ENCODE peak calls at places on chromosome 1, in six cellular contexts. S, G, R, O, A and J are unnamed samples.

GRCh38 chr1:117267232-117267774 is 56.6 kb upstream of the VTCN1 start:
- DNase-seq in R (no peak), A (no peak), G (no peak), O (no peak), S (no peak), J (no peak)

GRCh38 chr1:25684216-25684965 is 67.8 kb downstream of the MAN1C1 start:
- DNase-seq in G (no peak), A (no peak), S (no peak), O (no peak), R (no peak), J (no peak)

GRCh38 chr1:76336951-76337371 is 262.4 kb downstream of the ST6GALNAC3 start:
- DNase-seq in G (no peak), A (peak), O (no peak), R (peak), S (no peak), J (peak)

GRCh38 chr1:91499904-91500755 is 521 bp upstream of the CDC7 start:
- DNase-seq in R (no peak), A (no peak), S (no peak), O (peak), G (no peak), J (no peak)

GRCh38 chr1:25204797-25205441 is 27.4 kb downstream of the SYF2 start:
- DNase-seq in R (peak), O (no peak), G (peak), A (peak), S (peak), J (no peak)

GRCh38 chr1:241640867-241641542 is 836 bp upstream of the CHML start:
- DNase-seq in S (no peak), R (no peak), O (peak), A (no peak), G (no peak), J (no peak)

GRCh38 chr1:171611306-171611705 is 10.7 kb upstream of the MYOCOS start:
- DNase-seq in S (no peak), R (peak), G (no peak), O (no peak), A (no peak), J (no peak)

GRCh38 chr1:244104309-244105060 is 53.4 kb downstream of the ZBTB18 start:
- DNase-seq in O (no peak), G (no peak), R (peak), S (no peak), A (peak), J (no peak)

GRCh38 chr1:31855038-31855845 is 39.4 kb upstream of the SPOCD1 start:
- DNase-seq in O (no peak), A (peak), S (no peak), R (peak), G (no peak), J (no peak)

GRCh38 chr1:89632213-89633102 is 462 bp upstream of the LRRC8C start:
- DNase-seq in S (peak), R (peak), A (peak), G (no peak), O (peak), J (peak)

GRCh38 chr1:22286491-22286890 is 143.6 kb upstream of the WNT4 start:
- DNase-seq in G (no peak), O (no peak), A (no peak), R (no peak), S (peak), J (no peak)

GRCh38 chr1:22284236-22284635 is 141.3 kb upstream of the WNT4 start:
- DNase-seq in S (no peak), G (no peak), R (no peak), O (no peak), A (no peak), J (no peak)

GRCh38 chr1:22284906-22285544 is 142.1 kb upstream of the WNT4 start:
- DNase-seq in O (no peak), R (no peak), A (no peak), G (no peak), S (peak), J (no peak)

GRCh38 chr1:22287273-22287672 is 144.4 kb upstream of the WNT4 start:
- DNase-seq in G (no peak), R (no peak), A (no peak), O (no peak), S (peak), J (no peak)

GRCh38 chr1:22285545-22286396 is 142.9 kb upstream of the WNT4 start:
- DNase-seq in A (peak), O (no peak), G (no peak), R (peak), S (peak), J (no peak)
- H3K4me3 ChIP-seq in A (no peak), O (no peak), G (no peak), R (no peak), S (no peak), J (no peak)

GRCh38 chr1:21933397-21934248 is 3.5 kb downstream of the HSPG2 start:
- DNase-seq in S (no peak), A (no peak), R (no peak), O (no peak), G (no peak), J (peak)
- H3K4me3 ChIP-seq in S (no peak), A (peak), R (no peak), O (no peak), G (no peak), J (peak)

GRCh38 chr1:50109647-50110075 is 941 bp downstream of the ELAVL4 start:
- DNase-seq in G (no peak), O (no peak), R (no peak), S (no peak), A (no peak), J (no peak)
- H3K4me3 ChIP-seq in G (no peak), O (no peak), R (no peak), S (peak), A (no peak), J (no peak)

GRCh38 chr1:54377040-54377691 is 29.0 kb downstream of the SSBP3 start:
- DNase-seq in G (no peak), O (no peak), R (peak), S (no peak), A (no peak), J (no peak)
- H3K4me3 ChIP-seq in G (no peak), O (no peak), R (no peak), S (no peak), A (no peak), J (no peak)

GRCh38 chr1:2639607-2640521 is 7.0 kb upstream of the MMEL1 start:
- DNase-seq in R (no peak), G (no peak), A (no peak), O (no peak), S (no peak), J (no peak)

GRCh38 chr1:2642131-2642559 is 9.3 kb upstream of the MMEL1 start:
- DNase-seq in S (peak), G (no peak), R (no peak), A (no peak), O (no peak), J (no peak)

GRCh38 chr1:2642560-2643413 is 10.0 kb upstream of the MMEL1 start:
- DNase-seq in A (peak), O (peak), S (peak), G (no peak), R (peak), J (peak)

GRCh38 chr1:2640626-2641025 is 7.8 kb upstream of the MMEL1 start:
- DNase-seq in A (no peak), R (no peak), G (no peak), O (no peak), S (no peak), J (no peak)

DNA sequence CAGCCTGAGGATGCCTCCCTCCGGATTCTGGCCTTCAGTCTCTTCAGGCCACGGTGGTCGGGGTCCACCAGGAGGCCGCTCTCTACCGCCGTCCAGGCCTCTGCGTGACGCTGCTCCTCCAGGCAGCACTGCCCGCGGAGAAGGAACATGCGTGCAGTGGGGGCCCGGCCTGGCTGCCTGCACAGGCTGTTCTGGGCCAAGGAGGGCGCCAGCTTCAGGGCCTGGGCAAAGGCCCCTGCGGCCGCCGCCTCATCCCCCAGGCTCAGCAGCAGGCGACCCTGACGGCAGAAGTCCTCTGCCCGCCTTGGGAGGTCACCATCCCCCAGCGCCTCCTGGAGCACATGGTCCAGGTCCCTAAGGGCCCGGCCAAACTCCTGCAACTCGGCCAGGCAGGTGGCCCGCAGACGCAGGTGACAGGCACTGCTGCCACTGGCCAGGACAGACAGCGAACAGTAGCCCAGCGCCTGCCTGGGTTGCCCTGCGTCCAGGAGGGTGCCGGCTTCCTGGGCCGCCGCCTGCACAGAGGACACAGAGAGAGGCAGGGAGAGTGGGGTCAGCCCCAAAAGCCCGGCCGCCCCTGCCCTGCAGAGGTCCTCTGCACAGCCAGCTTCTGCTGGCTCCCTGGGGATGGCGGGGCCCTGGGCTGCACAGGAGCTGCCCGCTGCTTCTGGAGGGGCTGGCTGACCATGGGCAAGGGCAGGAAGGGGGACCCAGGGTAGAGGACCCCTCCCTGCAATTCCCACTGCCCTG is 8.7 kb upstream of the MMEL1 start:
- DNase-seq in R (no peak), A (no peak), S (no peak), G (no peak), O (no peak), J (no peak)
- H3K4me3 ChIP-seq in R (peak), A (peak), S (peak), G (no peak), O (no peak), J (peak)

DNA sequence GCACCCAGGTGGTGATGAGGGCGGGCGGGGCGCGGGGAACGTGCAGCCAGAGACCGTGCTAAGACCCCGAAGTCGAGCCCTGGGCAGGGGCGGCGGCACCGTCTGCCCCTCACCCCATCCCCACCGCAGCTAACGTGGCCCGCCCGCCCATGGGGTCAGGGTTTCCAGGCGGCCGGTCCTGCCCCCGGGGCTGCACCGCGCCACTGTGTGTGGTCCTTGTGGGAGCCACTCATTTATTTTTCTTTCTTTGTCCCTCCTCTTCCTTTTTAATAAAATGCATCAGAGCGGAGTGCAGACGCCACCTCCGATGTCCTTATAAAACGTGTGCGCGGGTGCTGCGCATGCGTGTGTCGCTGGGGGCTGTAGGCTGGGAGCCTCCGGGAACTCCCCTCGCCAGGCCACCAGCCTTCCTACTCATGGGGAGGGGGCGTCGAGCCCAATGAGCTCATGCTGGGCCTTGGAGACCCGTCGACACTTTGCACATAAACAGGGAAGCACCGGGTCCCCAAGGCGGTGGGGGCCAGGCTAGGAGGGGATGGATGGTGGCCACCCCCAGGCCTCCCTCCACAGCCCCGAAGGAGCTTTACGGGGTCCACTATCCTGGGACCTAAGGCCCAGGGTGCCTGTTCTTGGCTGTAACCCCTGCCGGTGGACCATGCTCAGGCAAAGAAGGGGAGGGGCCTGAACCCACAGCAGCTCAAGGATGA is 59.9 kb downstream of the WNT9A start:
- DNase-seq in O (no peak), R (peak), G (no peak), A (no peak), S (peak), J (peak)
- H3K4me3 ChIP-seq in O (no peak), R (peak), G (peak), A (peak), S (no peak), J (peak)

GRCh38 chr1:230866171-230866811 is 2.0 kb downstream of the C1orf198 start:
- DNase-seq in R (peak), A (no peak), S (no peak), O (no peak), G (no peak), J (no peak)

GRCh38 chr1:230865062-230865817 is 3.1 kb downstream of the C1orf198 start:
- DNase-seq in O (no peak), S (no peak), A (no peak), R (no peak), G (no peak), J (no peak)

GRCh38 chr1:230868736-230869385 is 540 bp upstream of the C1orf198 start:
- DNase-seq in S (no peak), R (peak), G (no peak), O (no peak), A (no peak), J (peak)

GRCh38 chr1:230867903-230868735 is at the start of gene C1orf198:
- DNase-seq in O (peak), G (no peak), A (no peak), S (peak), R (peak), J (peak)

DNA sequence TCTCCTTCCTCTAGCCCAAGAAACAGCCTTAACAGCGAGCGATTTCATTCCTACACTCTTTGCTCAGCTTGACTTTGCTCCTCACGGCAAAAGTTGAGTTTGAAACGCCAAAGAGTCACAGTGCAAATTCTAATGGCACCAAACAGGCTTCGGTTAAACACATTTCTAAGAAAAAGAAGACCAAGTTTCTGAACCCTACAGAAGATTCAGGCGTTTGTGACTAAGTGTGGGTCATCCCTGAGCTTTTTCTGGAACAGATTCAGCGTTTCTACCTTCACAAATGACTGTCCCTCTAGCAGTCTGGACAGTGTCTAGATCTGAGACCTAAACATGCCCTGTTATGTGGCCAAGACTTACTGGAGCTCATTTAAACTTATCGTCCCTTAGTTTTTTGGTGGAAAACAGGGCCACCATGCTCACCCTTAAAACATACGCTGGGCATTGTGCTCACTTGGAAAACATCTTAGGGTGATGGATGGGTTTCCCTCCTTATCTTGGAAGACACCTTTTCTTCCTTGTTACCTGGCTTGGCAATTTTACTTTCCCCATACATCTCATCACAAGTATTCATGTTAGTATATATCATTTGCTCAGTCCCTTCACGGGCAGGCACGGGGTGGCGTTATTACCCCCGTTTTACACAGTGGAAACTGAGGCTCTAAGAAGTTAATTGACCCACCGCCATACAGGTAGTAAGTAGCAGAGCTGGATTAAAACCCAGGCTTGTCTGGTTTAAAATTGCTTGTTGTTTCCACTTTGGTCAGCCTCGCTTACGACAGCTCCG is 1.0 kb downstream of the C1orf198 start:
- DNase-seq in G (no peak), O (no peak), R (peak), A (no peak), S (no peak), J (no peak)
- H3K4me3 ChIP-seq in G (peak), O (peak), R (peak), A (peak), S (peak), J (peak)